ENCODE peak calls at places on chromosomes 6 and 20, in six cellular contexts. S, N, O, Q, P and L are unnamed samples.

GRCh38 chr6:142872376-142872775 is 72.6 kb downstream of the HIVEP2 start:
- DNase-seq in S (peak), N (no peak), O (peak), Q (no peak), P (no peak), L (no peak)

GRCh38 chr20:49697071-49697470 is 16.6 kb downstream of the B4GALT5 start:
- DNase-seq in S (no peak), N (no peak), O (peak), Q (no peak), P (no peak), L (no peak)

GRCh38 chr20:61980647-61981583 is 84.8 kb downstream of the TAF4 start:
- DNase-seq in S (peak), N (peak), O (no peak), Q (no peak), P (peak), L (peak)

GRCh38 chr6:28280595-28281287 is 631 bp upstream of the PGBD1 start:
- DNase-seq in S (no peak), N (no peak), O (no peak), Q (no peak), P (no peak), L (no peak)

GRCh38 chr6:19137419-19138035 is 699.6 kb upstream of the ID4 start:
- DNase-seq in S (no peak), N (no peak), O (no peak), Q (no peak), P (no peak), L (no peak)

GRCh38 chr20:50408526-50409364 is 101.4 kb upstream of the PTPN1 start:
- DNase-seq in S (no peak), N (no peak), O (no peak), Q (no peak), P (no peak), L (no peak)

GRCh38 chr6:19668710-19669109 is 168.5 kb upstream of the ID4 start:
- DNase-seq in S (peak), N (no peak), O (no peak), Q (no peak), P (no peak), L (no peak)

GRCh38 chr6:30124391-30124790 is 11.5 kb upstream of the TRIM31 start:
- DNase-seq in S (no peak), N (no peak), O (peak), Q (no peak), P (no peak), L (no peak)

GRCh38 chr20:41989935-41990635 is 371.9 kb upstream of the CHD6 start:
- DNase-seq in S (no peak), N (no peak), O (no peak), Q (no peak), P (no peak), L (no peak)

GRCh38 chr20:57619053-57619831 is 984 bp downstream of the ZBP1 start:
- DNase-seq in S (no peak), N (no peak), O (peak), Q (peak), P (no peak), L (no peak)

GRCh38 chr6:13194852-13195251 is 133.5 kb downstream of the TBC1D7 start:
- DNase-seq in S (peak), N (peak), O (peak), Q (no peak), P (peak), L (peak)

GRCh38 chr6:16420715-16421461 is 182.5 kb downstream of the GMPR start:
- DNase-seq in S (peak), N (no peak), O (no peak), Q (no peak), P (no peak), L (no peak)

GRCh38 chr20:14117768-14118167 is 122.5 kb downstream of the MACROD2 start:
- DNase-seq in S (no peak), N (no peak), O (no peak), Q (no peak), P (no peak), L (no peak)

GRCh38 chr6:152356659-152357058 is 280.5 kb downstream of the SYNE1 start:
- DNase-seq in S (peak), N (no peak), O (no peak), Q (no peak), P (peak), L (no peak)
- TF ChIP-seq CTCF in S (peak), N (peak), O (no peak), Q (no peak), P (peak), L (peak)

DNA sequence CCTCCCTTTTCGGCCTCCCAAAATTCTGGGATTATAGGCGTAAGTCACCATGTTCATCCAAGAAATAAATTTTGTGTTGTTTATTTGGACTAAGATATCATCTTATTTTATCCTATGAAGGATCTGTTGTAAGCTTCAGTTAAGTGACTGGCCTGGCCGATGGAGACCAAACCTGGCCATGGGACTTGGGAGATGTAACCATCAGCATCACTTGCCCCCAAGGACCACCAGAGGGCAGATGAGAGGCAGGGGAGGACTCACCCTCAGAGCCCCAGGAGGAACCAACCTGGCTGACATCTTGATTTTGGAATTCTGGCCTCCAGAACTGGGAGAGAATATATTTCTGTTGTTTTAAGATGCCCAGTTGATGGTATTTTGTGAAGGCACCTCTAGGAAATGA is 266.7 kb downstream of the CDH26 start:
- DNase-seq in S (peak), N (no peak), O (no peak), Q (no peak), P (no peak), L (peak)
- TF ChIP-seq CTCF in S (peak), N (no peak), O (no peak), Q (no peak), P (peak), L (peak)

GRCh38 chr6:72580281-72580940 is 41.5 kb upstream of the KCNQ5 start:
- DNase-seq in S (peak), N (no peak), O (no peak), Q (no peak), P (peak), L (no peak)
- TF ChIP-seq CTCF in S (peak), N (no peak), O (no peak), Q (no peak), P (peak), L (peak)

DNA sequence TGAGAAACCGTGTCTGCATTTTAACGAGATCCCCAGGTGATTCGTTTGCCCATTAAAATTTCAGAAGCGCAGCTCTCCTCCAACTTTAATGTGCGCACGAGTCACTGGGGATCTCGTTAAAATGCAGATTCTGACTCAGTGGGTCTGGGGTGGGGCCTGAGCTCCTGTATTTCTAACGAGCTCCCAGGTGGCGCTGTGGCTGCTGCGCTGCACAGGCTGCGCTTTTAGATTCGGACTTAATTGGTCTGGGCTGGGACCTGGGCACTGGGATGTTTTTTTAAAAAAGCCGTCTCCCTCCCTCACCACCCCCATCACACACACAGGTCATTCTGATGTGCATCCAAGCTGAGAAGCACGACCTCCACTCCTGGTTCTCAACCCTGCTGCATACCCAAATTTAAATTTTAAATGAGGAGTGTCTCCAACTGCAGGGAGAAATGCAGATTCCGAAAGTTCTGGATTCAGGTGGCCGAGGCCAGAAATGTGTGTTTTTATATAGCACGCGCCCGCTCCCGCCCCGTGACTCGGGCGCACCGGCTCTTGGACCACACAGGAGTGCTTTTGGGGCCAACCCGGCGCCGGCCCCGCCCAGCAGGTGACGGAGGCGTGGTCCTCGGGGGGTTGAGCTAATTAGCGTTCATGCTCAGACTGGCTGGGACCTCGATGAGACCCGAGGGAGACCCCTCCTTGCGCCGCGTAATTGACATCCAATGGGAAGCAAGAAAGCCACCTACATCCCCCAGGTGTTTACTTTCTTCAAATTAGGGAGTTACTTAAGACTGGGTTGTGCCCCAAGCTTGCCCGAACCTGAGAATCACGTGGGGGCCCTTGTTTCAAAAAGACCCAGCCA is 85.8 kb downstream of the ZFP64 start:
- DNase-seq in S (no peak), N (no peak), O (no peak), Q (no peak), P (no peak), L (peak)
- TF ChIP-seq CTCF in S (peak), N (no peak), O (no peak), Q (peak), P (peak), L (no peak)

DNA sequence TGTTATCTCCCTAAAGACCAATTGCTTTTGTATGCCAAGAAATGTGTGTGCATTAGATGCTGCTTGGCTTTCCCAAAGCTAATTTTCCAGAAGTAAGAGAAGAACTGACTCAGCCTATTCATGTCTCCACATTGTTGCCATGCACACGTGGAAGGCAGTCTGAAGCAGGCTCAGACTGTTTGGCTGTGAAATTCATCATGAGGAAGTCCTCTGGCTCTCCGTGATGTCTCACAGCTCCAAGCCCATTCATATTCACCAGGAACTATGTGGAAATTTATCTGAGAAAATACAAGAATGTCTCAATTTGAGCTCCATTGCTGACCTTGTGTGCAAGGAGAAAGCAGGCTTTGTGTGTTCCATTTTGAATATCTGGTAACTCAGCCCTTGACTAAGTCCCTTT is 1022.2 kb upstream of the GJE1 start:
- DNase-seq in S (peak), N (no peak), O (no peak), Q (no peak), P (no peak), L (no peak)
- TF ChIP-seq CTCF in S (no peak), N (no peak), O (no peak), Q (no peak), P (no peak), L (no peak)

DNA sequence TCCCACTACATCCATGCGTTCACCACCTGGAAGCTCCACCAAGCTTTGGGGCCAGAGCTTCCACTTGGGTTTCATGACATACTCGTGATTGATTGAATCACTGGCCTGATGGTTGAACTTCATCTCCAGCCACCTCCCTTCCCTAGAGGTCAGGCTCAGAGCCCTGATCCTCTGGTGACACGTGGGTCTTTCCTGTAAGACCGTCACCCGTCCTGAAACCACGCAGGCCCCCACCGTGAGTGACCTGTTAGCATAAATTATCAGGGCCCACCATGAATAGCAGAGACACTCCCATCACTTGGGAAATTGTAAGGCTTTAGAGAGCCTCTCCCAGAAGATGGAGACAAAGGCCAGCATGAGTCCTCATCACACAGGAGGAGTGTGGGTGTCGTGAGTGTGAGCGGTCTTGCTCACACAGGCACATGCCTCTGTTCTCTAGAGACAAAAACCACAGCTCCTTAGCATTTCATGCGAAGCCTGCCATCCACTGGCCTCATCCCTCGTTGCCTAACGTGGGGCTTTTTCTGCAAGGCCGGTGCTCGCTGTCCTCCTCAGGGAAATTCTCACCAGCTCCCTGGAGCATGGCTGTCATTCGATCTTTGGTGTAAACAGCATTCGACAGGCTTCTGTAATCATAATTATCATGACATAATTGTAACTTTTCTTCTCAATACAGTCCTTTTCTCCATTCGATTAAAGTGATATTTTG is 65.1 kb upstream of the DUSP22 start:
- DNase-seq in S (peak), N (no peak), O (no peak), Q (peak), P (no peak), L (no peak)
- TF ChIP-seq CTCF in S (no peak), N (no peak), O (no peak), Q (no peak), P (no peak), L (no peak)